ENCODE peak calls at places on chromosome 9, in five cellular contexts. One of them, this sample, is unnamed.

GRCh38 chr9:23005061-23005690 is 558.6 kb downstream of the DMRTA1 start:
- DNase-seq in cardiac fibroblast: no peak
- DNase-seq in AG04450: no peak
- DNase-seq in GM20000: no peak
- DNase-seq in foreskin keratinocyte: no peak
- DNase-seq in this sample: peak; percentile 31

GRCh38 chr9:89923174-89923573 is 318.4 kb downstream of the GADD45G start:
- DNase-seq in cardiac fibroblast: no peak
- DNase-seq in AG04450: no peak
- DNase-seq in GM20000: no peak
- DNase-seq in foreskin keratinocyte: no peak
- DNase-seq in this sample: no peak

GRCh38 chr9:36049408-36049807 is 12.7 kb downstream of the RECK start:
- DNase-seq in cardiac fibroblast: no peak
- DNase-seq in AG04450: no peak
- DNase-seq in GM20000: no peak
- DNase-seq in foreskin keratinocyte: no peak
- DNase-seq in this sample: no peak

GRCh38 chr9:119758990-119759389 is 389.8 kb upstream of the BRINP1 start:
- DNase-seq in cardiac fibroblast: no peak
- DNase-seq in AG04450: no peak
- DNase-seq in GM20000: no peak
- DNase-seq in foreskin keratinocyte: no peak
- DNase-seq in this sample: no peak

GRCh38 chr9:89850153-89850552 is 245.3 kb downstream of the GADD45G start:
- DNase-seq in cardiac fibroblast: no peak
- DNase-seq in AG04450: no peak
- DNase-seq in GM20000: no peak
- DNase-seq in foreskin keratinocyte: no peak
- DNase-seq in this sample: no peak

GRCh38 chr9:71793386-71794105 is 25.2 kb upstream of the CEMIP2 start:
- DNase-seq in cardiac fibroblast: peak; percentile 47
- DNase-seq in AG04450: peak; percentile 37
- DNase-seq in GM20000: no peak
- DNase-seq in foreskin keratinocyte: no peak
- DNase-seq in this sample: no peak

GRCh38 chr9:130446111-130446861 is 1.5 kb downstream of the ASS1 start:
- DNase-seq in cardiac fibroblast: peak; percentile 97
- DNase-seq in AG04450: peak; percentile 82
- DNase-seq in GM20000: no peak
- DNase-seq in foreskin keratinocyte: no peak
- DNase-seq in this sample: peak; percentile 83

GRCh38 chr9:98158071-98158791 is 34.2 kb downstream of the CORO2A start:
- DNase-seq in cardiac fibroblast: no peak
- DNase-seq in AG04450: no peak
- DNase-seq in GM20000: no peak
- DNase-seq in foreskin keratinocyte: no peak
- DNase-seq in this sample: no peak

GRCh38 chr9:72203205-72203803 is 54.1 kb downstream of the GDA start:
- DNase-seq in cardiac fibroblast: peak; percentile 31
- DNase-seq in AG04450: no peak
- DNase-seq in GM20000: peak; percentile 39
- DNase-seq in foreskin keratinocyte: no peak
- DNase-seq in this sample: no peak

GRCh38 chr9:128383007-128383753 is 12.0 kb downstream of the URM1 start:
- DNase-seq in cardiac fibroblast: no peak
- DNase-seq in AG04450: no peak
- DNase-seq in GM20000: no peak
- DNase-seq in foreskin keratinocyte: no peak
- DNase-seq in this sample: no peak

GRCh38 chr9:133729646-133730281 is 8.4 kb downstream of the SARDH start:
- DNase-seq in cardiac fibroblast: no peak
- DNase-seq in AG04450: no peak
- DNase-seq in GM20000: no peak
- DNase-seq in foreskin keratinocyte: no peak
- DNase-seq in this sample: no peak

GRCh38 chr9:101999441-101999840 is 261.0 kb upstream of the GRIN3A start:
- DNase-seq in cardiac fibroblast: no peak
- DNase-seq in AG04450: no peak
- DNase-seq in GM20000: no peak
- DNase-seq in foreskin keratinocyte: no peak
- DNase-seq in this sample: no peak

GRCh38 chr9:118659011-118659410 is 710.2 kb downstream of the BRINP1 start:
- DNase-seq in cardiac fibroblast: no peak
- DNase-seq in AG04450: no peak
- DNase-seq in GM20000: no peak
- DNase-seq in foreskin keratinocyte: peak; percentile 58
- DNase-seq in this sample: no peak

GRCh38 chr9:126533911-126534300 is 79.8 kb upstream of the LMX1B start:
- DNase-seq in cardiac fibroblast: no peak
- DNase-seq in AG04450: no peak
- DNase-seq in GM20000: no peak
- DNase-seq in foreskin keratinocyte: no peak
- DNase-seq in this sample: no peak

GRCh38 chr9:98330831-98331230 is 75.4 kb upstream of the TBC1D2 start:
- DNase-seq in cardiac fibroblast: peak; percentile 52
- DNase-seq in AG04450: peak; percentile 84
- DNase-seq in GM20000: no peak
- DNase-seq in foreskin keratinocyte: no peak
- DNase-seq in this sample: no peak

GRCh38 chr9:69389437-69389995 is 64.5 kb downstream of the ENTREP1 start:
- DNase-seq in cardiac fibroblast: no peak
- DNase-seq in AG04450: no peak
- DNase-seq in GM20000: no peak
- DNase-seq in foreskin keratinocyte: no peak
- DNase-seq in this sample: no peak

GRCh38 chr9:133615101-133615896 is 6.1 kb upstream of the FAM163B start:
- DNase-seq in cardiac fibroblast: no peak
- DNase-seq in AG04450: no peak
- DNase-seq in GM20000: no peak
- DNase-seq in foreskin keratinocyte: no peak
- DNase-seq in this sample: no peak

GRCh38 chr9:111870774-111871542 is 25.7 kb upstream of the UGCG start:
- DNase-seq in cardiac fibroblast: no peak
- DNase-seq in AG04450: no peak
- DNase-seq in GM20000: peak; percentile 26
- DNase-seq in foreskin keratinocyte: no peak
- DNase-seq in this sample: no peak

GRCh38 chr9:127928232-127929043 is 2.1 kb downstream of the PIP5KL1 start:
- DNase-seq in cardiac fibroblast: no peak
- DNase-seq in AG04450: no peak
- DNase-seq in GM20000: no peak
- DNase-seq in foreskin keratinocyte: no peak
- DNase-seq in this sample: no peak

GRCh38 chr9:127566351-127567001 is 45.6 kb upstream of the STXBP1 start:
- DNase-seq in cardiac fibroblast: no peak
- DNase-seq in AG04450: no peak
- DNase-seq in GM20000: no peak
- DNase-seq in foreskin keratinocyte: peak; percentile 58
- DNase-seq in this sample: no peak

GRCh38 chr9:15329539-15330109 is 22.6 kb upstream of the TTC39B start:
- DNase-seq in cardiac fibroblast: no peak
- DNase-seq in AG04450: no peak
- DNase-seq in GM20000: no peak
- DNase-seq in foreskin keratinocyte: no peak
- DNase-seq in this sample: no peak

GRCh38 chr9:134323741-134324358 is 2.4 kb upstream of the RXRA start:
- DNase-seq in cardiac fibroblast: no peak
- DNase-seq in AG04450: no peak
- DNase-seq in GM20000: no peak
- DNase-seq in foreskin keratinocyte: peak; percentile 55
- DNase-seq in this sample: no peak

GRCh38 chr9:93297659-93298497 is 113.9 kb downstream of the WNK2 start:
- DNase-seq in cardiac fibroblast: no peak
- DNase-seq in AG04450: no peak
- DNase-seq in GM20000: peak; percentile 15
- DNase-seq in foreskin keratinocyte: no peak
- DNase-seq in this sample: no peak

GRCh38 chr9:132587484-132587858 is 5.1 kb downstream of the BARHL1 start:
- DNase-seq in cardiac fibroblast: no peak
- DNase-seq in AG04450: no peak
- DNase-seq in GM20000: no peak
- DNase-seq in foreskin keratinocyte: no peak
- DNase-seq in this sample: no peak

GRCh38 chr9:132026932-132027585 is 52.6 kb downstream of the MED27 start:
- DNase-seq in cardiac fibroblast: peak; percentile 33
- DNase-seq in AG04450: peak; percentile 39
- DNase-seq in GM20000: no peak
- DNase-seq in foreskin keratinocyte: peak; percentile 94
- DNase-seq in this sample: peak; percentile 63

GRCh38 chr9:38145526-38146053 is 76.6 kb upstream of the SHB start:
- DNase-seq in cardiac fibroblast: no peak
- DNase-seq in AG04450: no peak
- DNase-seq in GM20000: no peak
- DNase-seq in foreskin keratinocyte: no peak
- DNase-seq in this sample: no peak

GRCh38 chr9:69346596-69347390 is 21.8 kb downstream of the ENTREP1 start:
- DNase-seq in cardiac fibroblast: no peak
- DNase-seq in AG04450: no peak
- DNase-seq in GM20000: no peak
- DNase-seq in foreskin keratinocyte: no peak
- DNase-seq in this sample: no peak

GRCh38 chr9:115524467-115525059 is 406.6 kb upstream of the TNC start:
- DNase-seq in cardiac fibroblast: peak; percentile 76
- DNase-seq in AG04450: peak; percentile 55
- DNase-seq in GM20000: peak; percentile 44
- DNase-seq in foreskin keratinocyte: peak; percentile 33
- DNase-seq in this sample: peak; percentile 80

GRCh38 chr9:127519301-127520166 is 68.2 kb downstream of the LRSAM1 start:
- DNase-seq in cardiac fibroblast: peak; percentile 95
- DNase-seq in AG04450: peak; percentile 91
- DNase-seq in GM20000: peak; percentile 69
- DNase-seq in foreskin keratinocyte: peak; percentile 88
- DNase-seq in this sample: peak; percentile 97

GRCh38 chr9:36968574-36969215 is 65.4 kb downstream of the PAX5 start:
- DNase-seq in cardiac fibroblast: no peak
- DNase-seq in AG04450: no peak
- DNase-seq in GM20000: no peak
- DNase-seq in foreskin keratinocyte: no peak
- DNase-seq in this sample: no peak

GRCh38 chr9:107653263-107653821 is 163.8 kb upstream of the KLF4 start:
- DNase-seq in cardiac fibroblast: no peak
- DNase-seq in AG04450: no peak
- DNase-seq in GM20000: no peak
- DNase-seq in foreskin keratinocyte: no peak
- DNase-seq in this sample: no peak

GRCh38 chr9:35599763-35600604 is 5.1 kb upstream of the TESK1 start:
- DNase-seq in cardiac fibroblast: peak; percentile 8
- DNase-seq in AG04450: no peak
- DNase-seq in GM20000: no peak
- DNase-seq in foreskin keratinocyte: no peak
- DNase-seq in this sample: no peak

GRCh38 chr9:86041331-86041741 is 58.0 kb downstream of the GOLM1 start:
- DNase-seq in cardiac fibroblast: peak; percentile 44
- DNase-seq in AG04450: peak; percentile 8
- DNase-seq in GM20000: no peak
- DNase-seq in foreskin keratinocyte: no peak
- DNase-seq in this sample: peak; percentile 22

GRCh38 chr9:108784998-108785397 is 70.8 kb downstream of the ACTL7B start:
- DNase-seq in cardiac fibroblast: peak; percentile 89
- DNase-seq in AG04450: no peak
- DNase-seq in GM20000: no peak
- DNase-seq in foreskin keratinocyte: no peak
- DNase-seq in this sample: no peak

GRCh38 chr9:91210318-91210717 is 151.4 kb downstream of the AUH start:
- DNase-seq in cardiac fibroblast: no peak
- DNase-seq in AG04450: no peak
- DNase-seq in GM20000: no peak
- DNase-seq in foreskin keratinocyte: no peak
- DNase-seq in this sample: no peak
- TF ChIP-seq CTCF in cardiac fibroblast: no peak
- TF ChIP-seq CTCF in AG04450: no peak
- TF ChIP-seq CTCF in GM20000: no peak
- TF ChIP-seq CTCF in foreskin keratinocyte: no peak
- TF ChIP-seq CTCF in this sample: no peak

GRCh38 chr9:137277329-137278041 is at the start of gene TOR4A:
- DNase-seq in cardiac fibroblast: peak; percentile 94
- DNase-seq in AG04450: peak; percentile 54
- DNase-seq in GM20000: peak; percentile 96
- DNase-seq in foreskin keratinocyte: no peak
- DNase-seq in this sample: no peak
- TF ChIP-seq CTCF in cardiac fibroblast: no peak
- TF ChIP-seq CTCF in AG04450: peak; percentile 38
- TF ChIP-seq CTCF in GM20000: peak; percentile 4
- TF ChIP-seq CTCF in foreskin keratinocyte: peak; percentile 49
- TF ChIP-seq CTCF in this sample: peak; percentile 23

DNA sequence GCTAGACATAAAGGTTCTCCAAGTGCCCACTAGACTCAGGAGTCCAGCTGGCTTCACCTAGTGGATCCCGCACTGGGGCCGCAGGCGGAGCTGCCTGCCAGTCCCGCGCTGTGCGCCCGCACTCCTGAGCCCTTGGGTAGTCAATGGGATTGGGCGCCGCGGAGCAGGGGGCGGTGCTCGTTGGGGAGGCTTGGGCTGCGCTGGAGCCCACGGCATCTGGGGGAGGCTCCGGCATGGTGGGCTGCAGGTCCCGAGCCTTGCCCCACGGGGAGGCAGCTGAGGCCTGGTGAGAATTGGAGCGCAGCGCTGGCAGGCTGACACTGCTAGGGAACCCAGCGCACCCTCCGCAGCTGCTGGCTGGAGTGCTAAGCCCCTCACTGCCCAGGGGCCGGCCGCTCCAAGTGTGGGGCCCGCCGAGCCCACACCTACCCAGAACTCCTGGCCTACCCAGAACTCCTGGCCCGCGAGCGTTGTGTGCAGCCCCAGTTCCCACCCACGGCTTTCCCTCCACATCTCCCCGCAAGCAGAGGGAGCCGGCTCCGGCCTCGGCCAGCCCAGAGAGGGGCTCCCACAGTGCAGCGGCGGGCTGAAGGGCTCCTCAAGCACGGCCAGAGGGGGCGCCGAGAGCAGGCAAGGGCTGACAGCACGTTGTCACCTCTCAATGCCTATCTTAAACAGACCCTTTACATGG is 260.7 kb upstream of the DMRT1 start:
- DNase-seq in cardiac fibroblast: no peak
- DNase-seq in AG04450: no peak
- DNase-seq in GM20000: no peak
- DNase-seq in foreskin keratinocyte: no peak
- DNase-seq in this sample: no peak
- TF ChIP-seq CTCF in cardiac fibroblast: no peak
- TF ChIP-seq CTCF in AG04450: no peak
- TF ChIP-seq CTCF in GM20000: no peak
- TF ChIP-seq CTCF in foreskin keratinocyte: no peak
- TF ChIP-seq CTCF in this sample: no peak

GRCh38 chr9:136698681-136699246 is 11.5 kb upstream of the AGPAT2 start:
- DNase-seq in cardiac fibroblast: no peak
- DNase-seq in AG04450: no peak
- DNase-seq in GM20000: no peak
- DNase-seq in foreskin keratinocyte: no peak
- DNase-seq in this sample: no peak
- TF ChIP-seq CTCF in cardiac fibroblast: no peak
- TF ChIP-seq CTCF in AG04450: no peak
- TF ChIP-seq CTCF in GM20000: no peak
- TF ChIP-seq CTCF in foreskin keratinocyte: no peak
- TF ChIP-seq CTCF in this sample: no peak

This sample was measured in astrocyte of the cerebellum.